ENCODE peak calls at places on chromosomes 11 and 22, in seven cellular contexts. One of them, this sample, is unnamed.
A peak's percentile ranks its signal among the peaks of the same experiment; 100 is the strongest.

GRCh38 chr11:88101881-88102594 is 73.2 kb downstream of the RAB38 start:
- DNase-seq in activated effector memory CD4-positive, alpha-beta T cell treated with Interleukin-2 at 50 U/mL for 16 hours: no peak
- DNase-seq in transverse colon: no peak
- DNase-seq in amniotic epithelial cell: no peak
- DNase-seq in KBM-7: no peak
- DNase-seq in stimulated activated CD4-positive, alpha-beta T cell treated with anti-CD3 and anti-CD28 coated beads, Interleukin-2, amount 100 ng/mL, for 48 hours: no peak
- DNase-seq in cerebellar cortex: no peak
- DNase-seq in this sample: no peak

GRCh38 chr11:122751298-122752070 is 86.8 kb upstream of the CRTAM start:
- DNase-seq in KBM-7: no peak
- DNase-seq in transverse colon: no peak
- DNase-seq in stimulated activated CD4-positive, alpha-beta T cell treated with anti-CD3 and anti-CD28 coated beads, Interleukin-2, amount 100 ng/mL, for 48 hours: no peak
- DNase-seq in activated effector memory CD4-positive, alpha-beta T cell treated with Interleukin-2 at 50 U/mL for 16 hours: no peak
- DNase-seq in amniotic epithelial cell: peak; percentile 48
- DNase-seq in cerebellar cortex: peak; percentile 82
- DNase-seq in this sample: no peak

GRCh38 chr22:49862408-49862776 is 8.7 kb downstream of the ZBED4 start:
- DNase-seq in amniotic epithelial cell: peak; percentile 23
- DNase-seq in KBM-7: peak; percentile 20
- DNase-seq in stimulated activated CD4-positive, alpha-beta T cell treated with anti-CD3 and anti-CD28 coated beads, Interleukin-2, amount 100 ng/mL, for 48 hours: no peak
- DNase-seq in transverse colon: no peak
- DNase-seq in cerebellar cortex: no peak
- DNase-seq in activated effector memory CD4-positive, alpha-beta T cell treated with Interleukin-2 at 50 U/mL for 16 hours: no peak
- DNase-seq in this sample: peak; percentile 40

GRCh38 chr11:94742645-94743044 is 25.5 kb upstream of the AMOTL1 start:
- DNase-seq in cerebellar cortex: no peak
- DNase-seq in transverse colon: no peak
- DNase-seq in amniotic epithelial cell: no peak
- DNase-seq in KBM-7: no peak
- DNase-seq in stimulated activated CD4-positive, alpha-beta T cell treated with anti-CD3 and anti-CD28 coated beads, Interleukin-2, amount 100 ng/mL, for 48 hours: no peak
- DNase-seq in activated effector memory CD4-positive, alpha-beta T cell treated with Interleukin-2 at 50 U/mL for 16 hours: no peak
- DNase-seq in this sample: no peak

GRCh38 chr22:42385691-42386090 is 46.5 kb downstream of the NFAM1 start:
- DNase-seq in transverse colon: no peak
- DNase-seq in cerebellar cortex: no peak
- DNase-seq in amniotic epithelial cell: no peak
- DNase-seq in activated effector memory CD4-positive, alpha-beta T cell treated with Interleukin-2 at 50 U/mL for 16 hours: no peak
- DNase-seq in stimulated activated CD4-positive, alpha-beta T cell treated with anti-CD3 and anti-CD28 coated beads, Interleukin-2, amount 100 ng/mL, for 48 hours: no peak
- DNase-seq in KBM-7: no peak
- DNase-seq in this sample: no peak

GRCh38 chr11:7449196-7449840 is 36.0 kb upstream of the OLFML1 start:
- DNase-seq in KBM-7: peak; percentile 27
- DNase-seq in transverse colon: peak; percentile 13
- DNase-seq in stimulated activated CD4-positive, alpha-beta T cell treated with anti-CD3 and anti-CD28 coated beads, Interleukin-2, amount 100 ng/mL, for 48 hours: no peak
- DNase-seq in activated effector memory CD4-positive, alpha-beta T cell treated with Interleukin-2 at 50 U/mL for 16 hours: no peak
- DNase-seq in amniotic epithelial cell: no peak
- DNase-seq in cerebellar cortex: no peak
- DNase-seq in this sample: no peak

GRCh38 chr22:37544955-37545702 is 15.2 kb upstream of the CDC42EP1 start:
- DNase-seq in stimulated activated CD4-positive, alpha-beta T cell treated with anti-CD3 and anti-CD28 coated beads, Interleukin-2, amount 100 ng/mL, for 48 hours: peak; percentile 54
- DNase-seq in amniotic epithelial cell: peak; percentile 58
- DNase-seq in transverse colon: peak; percentile 88
- DNase-seq in KBM-7: peak; percentile 64
- DNase-seq in cerebellar cortex: peak; percentile 74
- DNase-seq in activated effector memory CD4-positive, alpha-beta T cell treated with Interleukin-2 at 50 U/mL for 16 hours: peak; percentile 12
- DNase-seq in this sample: peak; percentile 87

GRCh38 chr22:30170126-30170525 is 76.4 kb downstream of the LIF start:
- DNase-seq in KBM-7: no peak
- DNase-seq in transverse colon: no peak
- DNase-seq in stimulated activated CD4-positive, alpha-beta T cell treated with anti-CD3 and anti-CD28 coated beads, Interleukin-2, amount 100 ng/mL, for 48 hours: no peak
- DNase-seq in amniotic epithelial cell: no peak
- DNase-seq in activated effector memory CD4-positive, alpha-beta T cell treated with Interleukin-2 at 50 U/mL for 16 hours: no peak
- DNase-seq in cerebellar cortex: no peak
- DNase-seq in this sample: no peak

GRCh38 chr11:94504689-94505293 is 7.5 kb upstream of the C11orf97 start:
- DNase-seq in stimulated activated CD4-positive, alpha-beta T cell treated with anti-CD3 and anti-CD28 coated beads, Interleukin-2, amount 100 ng/mL, for 48 hours: no peak
- DNase-seq in KBM-7: peak; percentile 57
- DNase-seq in activated effector memory CD4-positive, alpha-beta T cell treated with Interleukin-2 at 50 U/mL for 16 hours: no peak
- DNase-seq in amniotic epithelial cell: peak; percentile 62
- DNase-seq in transverse colon: no peak
- DNase-seq in cerebellar cortex: peak; percentile 61
- DNase-seq in this sample: no peak

GRCh38 chr22:44100411-44100810 is 76.3 kb downstream of the PARVB start:
- DNase-seq in amniotic epithelial cell: no peak
- DNase-seq in stimulated activated CD4-positive, alpha-beta T cell treated with anti-CD3 and anti-CD28 coated beads, Interleukin-2, amount 100 ng/mL, for 48 hours: no peak
- DNase-seq in KBM-7: no peak
- DNase-seq in activated effector memory CD4-positive, alpha-beta T cell treated with Interleukin-2 at 50 U/mL for 16 hours: no peak
- DNase-seq in cerebellar cortex: no peak
- DNase-seq in transverse colon: no peak
- DNase-seq in this sample: no peak

GRCh38 chr11:70606248-70606950 is 208.1 kb downstream of the CTTN start:
- DNase-seq in activated effector memory CD4-positive, alpha-beta T cell treated with Interleukin-2 at 50 U/mL for 16 hours: no peak
- DNase-seq in stimulated activated CD4-positive, alpha-beta T cell treated with anti-CD3 and anti-CD28 coated beads, Interleukin-2, amount 100 ng/mL, for 48 hours: no peak
- DNase-seq in transverse colon: no peak
- DNase-seq in amniotic epithelial cell: no peak
- DNase-seq in KBM-7: no peak
- DNase-seq in cerebellar cortex: peak; percentile 33
- DNase-seq in this sample: no peak

GRCh38 chr11:69134957-69135356 is 20.8 kb upstream of the SMIM38 start:
- DNase-seq in cerebellar cortex: no peak
- DNase-seq in stimulated activated CD4-positive, alpha-beta T cell treated with anti-CD3 and anti-CD28 coated beads, Interleukin-2, amount 100 ng/mL, for 48 hours: no peak
- DNase-seq in KBM-7: no peak
- DNase-seq in transverse colon: no peak
- DNase-seq in activated effector memory CD4-positive, alpha-beta T cell treated with Interleukin-2 at 50 U/mL for 16 hours: no peak
- DNase-seq in amniotic epithelial cell: no peak
- DNase-seq in this sample: no peak

GRCh38 chr11:32597914-32598313 is 14.3 kb downstream of the EIF3M start:
- DNase-seq in KBM-7: no peak
- DNase-seq in stimulated activated CD4-positive, alpha-beta T cell treated with anti-CD3 and anti-CD28 coated beads, Interleukin-2, amount 100 ng/mL, for 48 hours: no peak
- DNase-seq in transverse colon: no peak
- DNase-seq in activated effector memory CD4-positive, alpha-beta T cell treated with Interleukin-2 at 50 U/mL for 16 hours: no peak
- DNase-seq in cerebellar cortex: no peak
- DNase-seq in amniotic epithelial cell: no peak
- DNase-seq in this sample: no peak

GRCh38 chr11:110305169-110306018 is 9.0 kb upstream of the RDX start:
- DNase-seq in stimulated activated CD4-positive, alpha-beta T cell treated with anti-CD3 and anti-CD28 coated beads, Interleukin-2, amount 100 ng/mL, for 48 hours: no peak
- DNase-seq in cerebellar cortex: no peak
- DNase-seq in activated effector memory CD4-positive, alpha-beta T cell treated with Interleukin-2 at 50 U/mL for 16 hours: no peak
- DNase-seq in amniotic epithelial cell: peak; percentile 70
- DNase-seq in KBM-7: no peak
- DNase-seq in transverse colon: no peak
- DNase-seq in this sample: no peak

GRCh38 chr22:31089101-31090100 is 8.3 kb downstream of the SMTN start:
- DNase-seq in stimulated activated CD4-positive, alpha-beta T cell treated with anti-CD3 and anti-CD28 coated beads, Interleukin-2, amount 100 ng/mL, for 48 hours: no peak
- DNase-seq in cerebellar cortex: peak; percentile 46
- DNase-seq in KBM-7: peak; percentile 54
- DNase-seq in activated effector memory CD4-positive, alpha-beta T cell treated with Interleukin-2 at 50 U/mL for 16 hours: peak; percentile 25
- DNase-seq in transverse colon: peak; percentile 71
- DNase-seq in amniotic epithelial cell: peak; percentile 45
- DNase-seq in this sample: peak; percentile 68

GRCh38 chr11:7520011-7520942 is 6.5 kb downstream of the PPFIBP2 start:
- DNase-seq in transverse colon: no peak
- DNase-seq in cerebellar cortex: no peak
- DNase-seq in amniotic epithelial cell: no peak
- DNase-seq in activated effector memory CD4-positive, alpha-beta T cell treated with Interleukin-2 at 50 U/mL for 16 hours: no peak
- DNase-seq in KBM-7: no peak
- DNase-seq in stimulated activated CD4-positive, alpha-beta T cell treated with anti-CD3 and anti-CD28 coated beads, Interleukin-2, amount 100 ng/mL, for 48 hours: no peak
- DNase-seq in this sample: no peak

GRCh38 chr11:79471071-79471470 is 30.2 kb upstream of the TENM4 start:
- DNase-seq in transverse colon: no peak
- DNase-seq in stimulated activated CD4-positive, alpha-beta T cell treated with anti-CD3 and anti-CD28 coated beads, Interleukin-2, amount 100 ng/mL, for 48 hours: no peak
- DNase-seq in amniotic epithelial cell: no peak
- DNase-seq in activated effector memory CD4-positive, alpha-beta T cell treated with Interleukin-2 at 50 U/mL for 16 hours: no peak
- DNase-seq in KBM-7: no peak
- DNase-seq in cerebellar cortex: no peak
- DNase-seq in this sample: no peak

GRCh38 chr22:32839776-32840571 is 38.5 kb downstream of the TIMP3 start:
- DNase-seq in stimulated activated CD4-positive, alpha-beta T cell treated with anti-CD3 and anti-CD28 coated beads, Interleukin-2, amount 100 ng/mL, for 48 hours: no peak
- DNase-seq in transverse colon: no peak
- DNase-seq in cerebellar cortex: no peak
- DNase-seq in KBM-7: no peak
- DNase-seq in activated effector memory CD4-positive, alpha-beta T cell treated with Interleukin-2 at 50 U/mL for 16 hours: no peak
- DNase-seq in amniotic epithelial cell: peak; percentile 79
- DNase-seq in this sample: no peak

This sample was measured in Peyer's patch.